ENCODE peak calls at places on chromosomes 11 and 22, in four cellular contexts. A is neuronal stem cell, M is mesendoderm, O is mesenchymal stem cell. F is an unnamed sample.

GRCh38 chr22:50171319-50171964 is 911 bp downstream of the PANX2 start:
- DNase-seq in A (no peak), O (no peak), M (no peak), F (no peak)

GRCh38 chr11:104893876-104894275 is 4.4 kb downstream of the CASP12 start:
- DNase-seq in M (no peak), O (no peak), A (no peak), F (no peak)

GRCh38 chr22:35437038-35437437 is 37.1 kb downstream of the MCM5 start:
- DNase-seq in M (peak; percentile 84), O (no peak), A (no peak), F (peak; percentile 79)

GRCh38 chr22:18965526-18966421 is 29.7 kb upstream of the PRODH start:
- DNase-seq in O (no peak), M (no peak), A (no peak), F (no peak)

GRCh38 chr11:77126861-77127673 is 979 bp upstream of the MYO7A start:
- DNase-seq in M (peak; percentile 66), A (peak; percentile 64), O (peak; percentile 69), F (peak; percentile 72)

GRCh38 chr11:111327908-111328624 is 29.7 kb downstream of the POU2AF3 start:
- DNase-seq in O (no peak), M (peak; percentile 62), A (no peak), F (peak; percentile 45)

GRCh38 chr11:74671520-74672196 is 59.6 kb downstream of the CHRDL2 start:
- DNase-seq in M (no peak), O (no peak), A (no peak), F (no peak)

GRCh38 chr22:45490836-45491235 is 11.8 kb upstream of the FBLN1 start:
- DNase-seq in M (peak; percentile 65), A (no peak), O (no peak), F (no peak)

GRCh38 chr22:26566994-26567393 is 22.9 kb downstream of the TPST2 start:
- DNase-seq in O (no peak), A (no peak), M (no peak), F (no peak)

GRCh38 chr11:2376751-2377451 is at the start of gene CD81:
- DNase-seq in O (no peak), M (no peak), A (peak; percentile 56), F (peak; percentile 54)

GRCh38 chr22:32309585-32310251 is 47.9 kb upstream of the RFPL3 start:
- DNase-seq in M (peak; percentile 17), O (no peak), A (no peak), F (no peak)

GRCh38 chr11:22340803-22341581 is 2.8 kb downstream of the SLC17A6 start:
- DNase-seq in A (no peak), O (no peak), M (peak; percentile 42), F (peak; percentile 73)

GRCh38 chr11:102476812-102477211 is 24.2 kb upstream of the TMEM123 start:
- DNase-seq in O (no peak), A (no peak), M (no peak), F (no peak)

GRCh38 chr22:48907591-48907990 is 920.1 kb downstream of the BRD1 start:
- DNase-seq in O (no peak), A (no peak), M (no peak), F (no peak)

GRCh38 chr11:110989734-110990133 is 255.8 kb upstream of the POU2AF2 start:
- DNase-seq in A (no peak), O (peak; percentile 81), M (no peak), F (no peak)

GRCh38 chr11:58057481-58057880 is 26.7 kb downstream of the OR6Q1 start:
- DNase-seq in A (no peak), M (no peak), O (peak; percentile 29), F (no peak)

GRCh38 chr22:45638834-45639746 is 32.5 kb upstream of the ATXN10 start:
- DNase-seq in A (no peak), O (peak; percentile 67), M (no peak), F (no peak)

GRCh38 chr11:84465040-84465439 is 1162.1 kb downstream of the DLG2 start:
- DNase-seq in O (no peak), M (no peak), A (no peak), F (no peak)

GRCh38 chr11:117230981-117231636 is 764 bp downstream of the PCSK7 start:
- DNase-seq in A (no peak), M (no peak), O (no peak), F (no peak)
- H4K8ac ChIP-seq in A (no peak overlapping the region), M (no peak overlapping the region), O (no peak overlapping the region), F (no peak overlapping the region)

DNA sequence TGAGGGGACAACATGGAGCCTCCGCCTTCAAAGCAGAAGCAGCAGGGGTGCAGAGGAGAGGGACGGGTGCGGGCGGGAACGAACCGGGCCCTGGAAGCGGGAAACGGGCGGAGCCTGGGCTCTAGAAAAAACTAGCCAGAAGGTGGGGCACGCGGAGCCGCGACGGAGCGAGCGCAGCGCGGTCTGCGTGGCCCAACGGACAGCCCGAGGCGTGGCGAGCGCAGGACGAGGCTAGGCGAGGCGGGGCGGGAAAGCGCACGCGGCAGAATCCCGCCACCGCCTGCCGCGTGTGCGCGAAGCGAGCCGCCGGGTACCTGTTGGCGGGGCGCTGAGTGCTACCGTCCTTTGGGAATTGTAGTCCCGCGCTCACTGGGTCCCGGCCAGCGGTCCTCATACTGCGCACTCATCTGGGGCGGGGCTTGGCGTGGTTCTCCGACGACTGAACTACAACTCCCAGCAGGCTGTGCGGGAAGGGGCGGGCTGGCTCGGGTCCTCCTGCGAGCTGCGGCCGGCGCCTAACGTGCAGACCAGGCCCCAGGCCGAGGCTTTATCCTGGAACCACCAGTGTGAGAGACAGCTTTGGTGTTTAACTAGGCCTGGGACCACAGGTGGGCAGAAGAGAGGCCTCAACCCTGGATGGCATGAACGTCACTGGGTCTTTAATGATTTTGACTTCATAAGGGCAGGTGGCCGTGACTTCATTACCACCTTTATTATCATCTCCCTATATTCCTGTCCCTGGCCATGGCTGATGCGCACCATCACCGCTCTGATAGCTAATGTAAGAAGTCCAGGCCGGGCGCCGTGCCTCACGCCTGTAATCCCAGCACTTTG is at the start of gene ATL3:
- DNase-seq in O (peak; percentile 95), A (peak; percentile 89), M (peak; percentile 99), F (peak; percentile 99)
- H2BK120ac ChIP-seq in O (peak within 1 kb of the TSS; percentile 91), A (no peak within 1 kb of the TSS), M (peak within 1 kb of the TSS; percentile 55), F (no peak within 1 kb of the TSS)

GRCh38 chr11:35141034-35141433 is 2.1 kb downstream of the CD44 start:
- DNase-seq in M (no peak), A (no peak), O (peak; percentile 46), F (no peak)

GRCh38 chr11:35139883-35140282 is 912 bp downstream of the CD44 start:
- DNase-seq in M (no peak), O (peak; percentile 40), A (no peak), F (no peak)

GRCh38 chr11:35143509-35144102 is 4.6 kb downstream of the CD44 start:
- DNase-seq in O (peak; percentile 25), M (no peak), A (no peak), F (no peak)

GRCh38 chr11:35142481-35143207 is 3.7 kb downstream of the CD44 start:
- DNase-seq in M (no peak), O (peak; percentile 88), A (no peak), F (no peak)

DNA sequence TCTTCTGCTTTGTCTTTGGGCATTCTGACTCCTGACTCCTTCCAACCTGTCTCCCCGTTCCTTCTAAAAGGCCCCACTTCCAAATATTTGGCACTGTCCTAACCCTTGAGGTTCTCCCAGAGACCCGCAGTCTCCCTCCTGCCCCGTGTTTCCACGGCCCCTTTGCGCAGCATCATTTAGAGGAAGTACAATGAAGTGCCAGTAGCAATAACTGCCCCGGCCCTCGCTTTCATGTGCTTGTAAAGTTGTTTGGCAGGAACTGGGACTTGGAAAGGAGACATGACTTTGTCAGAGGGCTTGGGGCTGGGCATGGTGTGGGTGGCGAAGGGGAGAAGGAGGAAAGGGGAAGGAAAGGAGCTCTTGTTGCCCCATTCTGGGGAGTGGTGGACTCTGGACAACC is 2.6 kb downstream of the CD44 start:
- DNase-seq in M (no peak), A (no peak), O (peak; percentile 32), F (no peak)
- H4K8ac ChIP-seq in M (no peak overlapping the region), A (no peak overlapping the region), O (peak overlapping the region; percentile 59), F (no peak overlapping the region)

GRCh38 chr22:23035557-23036277 is 34.6 kb upstream of the GNAZ start:
- DNase-seq in A (no peak), M (no peak), O (no peak), F (no peak)

GRCh38 chr22:23036684-23037428 is 33.5 kb upstream of the GNAZ start:
- DNase-seq in O (no peak), A (no peak), M (no peak), F (no peak)

GRCh38 chr22:23037429-23038333 is 32.6 kb upstream of the GNAZ start:
- DNase-seq in O (no peak), M (no peak), A (no peak), F (no peak)

GRCh38 chr22:23038334-23038642 is 32.0 kb upstream of the GNAZ start:
- DNase-seq in A (no peak), M (no peak), O (no peak), F (no peak)

GRCh38 chr22:23038902-23039301 is 31.4 kb upstream of the GNAZ start:
- DNase-seq in A (no peak), M (no peak), O (no peak), F (no peak)
- H2BK120ac ChIP-seq in A (no peak overlapping the region), M (no peak overlapping the region), O (no peak overlapping the region), F (no peak overlapping the region)

F was measured in H9.